ENCODE peak calls at places on chromosome 10, in eight cellular contexts. M is CD8-positive, alpha-beta T cell; Q is left lung; F is osteocyte; T is stimulated activated CD4-positive, alpha-beta T cell treated with anti-CD3 and anti-CD28 coated beads, Interleukin-1b, Interleukin-23, amount 100 ng/mL, for 1 hour; B is DMS79; Z is brain microvascular endothelial cell; D is RWPE1. N is an unnamed sample.
A peak's percentile ranks its signal among the peaks of the same experiment; 100 is the strongest.

GRCh38 chr10:13346280-13346819 is 1.7 kb downstream of the SEPHS1 start:
- DNase-seq in M (no peak), Q (no peak), F (no peak), T (no peak), B (no peak), Z (peak; percentile 43), D (peak; percentile 20), N (no peak)

GRCh38 chr10:86900955-86901354 is 56.5 kb downstream of the MMRN2 start:
- DNase-seq in M (no peak), Q (peak; percentile 63), F (no peak), T (no peak), B (no peak), Z (peak; percentile 20), D (no peak), N (no peak)

GRCh38 chr10:3137958-3138726 is 34.4 kb downstream of the PITRM1 start:
- DNase-seq in M (no peak), Q (no peak), F (no peak), T (no peak), B (no peak), Z (no peak), D (no peak), N (no peak)

GRCh38 chr10:35896011-35896410 is 253.9 kb upstream of the FZD8 start:
- DNase-seq in M (no peak), Q (no peak), F (no peak), T (no peak), B (no peak), Z (peak; percentile 63), D (peak; percentile 29), N (peak; percentile 74)

GRCh38 chr10:91220954-91221696 is 662 bp downstream of the PCGF5 start:
- DNase-seq in M (peak; percentile 31), Q (peak; percentile 37), F (no peak), T (no peak), B (no peak), Z (no peak), D (peak; percentile 33), N (no peak)

GRCh38 chr10:69123306-69123746 is 652 bp upstream of the VPS26A start:
- DNase-seq in M (no peak), Q (peak; percentile 73), F (no peak), T (no peak), B (no peak), Z (peak; percentile 80), D (peak; percentile 45), N (peak; percentile 19)

GRCh38 chr10:22479419-22479818 is 134.1 kb downstream of the SPAG6 start:
- DNase-seq in M (no peak), Q (no peak), F (peak; percentile 54), T (no peak), B (no peak), Z (no peak), D (no peak), N (no peak)

GRCh38 chr10:34758447-34758996 is 56.6 kb downstream of the PARD3 start:
- DNase-seq in M (no peak), Q (no peak), F (no peak), T (no peak), B (no peak), Z (peak; percentile 87), D (peak; percentile 69), N (peak; percentile 74)

N was measured in non-pigmented ciliary epithelial cell.